ENCODE peak calls at places on chromosomes 4 and X, in four cellular contexts. V is GM12878, L is K562, S is HepG2. C is an unnamed sample.

GRCh38 chr4:142265536-142265935 is 580.6 kb downstream of the INPP4B start:
- DNase-seq in S (no peak), L (no peak), V (no peak), C (no peak)

GRCh38 chr4:163269874-163270273 is 62.5 kb downstream of the NPY1R start:
- DNase-seq in V (no peak), L (peak), S (no peak), C (no peak)

GRCh38 chrX:31931225-31931624 is 859.4 kb upstream of the FTHL17 start:
- DNase-seq in L (no peak), V (no peak), S (no peak), C (no peak)

GRCh38 chrX:152896450-152896849 is 1.4 kb upstream of the ZNF185 start:
- DNase-seq in L (no peak), S (no peak), V (no peak), C (no peak)

GRCh38 chr4:183332447-183332846 is 10.2 kb upstream of the CLDN24 start:
- DNase-seq in S (no peak), L (no peak), V (no peak), C (no peak)

GRCh38 chr4:16617416-16617815 is 281.0 kb downstream of the LDB2 start:
- DNase-seq in L (no peak), S (no peak), V (no peak), C (no peak)

GRCh38 chrX:129577473-129577872 is 37.4 kb downstream of the OCRL start:
- DNase-seq in S (no peak), V (no peak), L (peak), C (no peak)

GRCh38 chrX:110132450-110133114 is 129.7 kb downstream of the TMEM164 start:
- DNase-seq in V (no peak), S (no peak), L (no peak), C (no peak)

GRCh38 chr4:143587703-143588102 is 74.2 kb downstream of the SMARCA5 start:
- DNase-seq in V (no peak), S (no peak), L (peak), C (no peak)

GRCh38 chr4:73776363-73776762 is 36.0 kb downstream of the CXCL8 start:
- DNase-seq in V (no peak), L (peak), S (peak), C (no peak)

GRCh38 chr4:188139141-188139540 is at the start of gene TRIML1:
- DNase-seq in L (no peak), V (no peak), S (no peak), C (no peak)

GRCh38 chr4:2354760-2355159 is 63.7 kb downstream of the ZFYVE28 start:
- DNase-seq in L (no peak), S (no peak), V (no peak), C (no peak)

GRCh38 chrX:47690175-47690574 is 31.2 kb upstream of the UXT start:
- DNase-seq in S (no peak), L (no peak), V (no peak), C (no peak)

GRCh38 chr4:22910200-22910599 is 217.5 kb downstream of the GBA3 start:
- DNase-seq in S (no peak), L (no peak), V (no peak), C (no peak)

GRCh38 chrX:65744965-65745364 is 77.5 kb downstream of the MSN start:
- DNase-seq in L (no peak), S (no peak), V (no peak), C (no peak)

GRCh38 chrX:43141885-43142284 is 363.9 kb upstream of the PPP1R2C start:
- DNase-seq in L (no peak), V (no peak), S (no peak), C (no peak)

GRCh38 chr4:34182346-34182745 is 2062.0 kb downstream of the ARAP2 start:
- DNase-seq in V (no peak), S (no peak), L (no peak), C (no peak)

GRCh38 chr4:89797117-89797516 is 39.8 kb downstream of the SNCA start:
- DNase-seq in S (no peak), V (no peak), L (no peak), C (no peak)

GRCh38 chr4:70815370-70815769 is 24.3 kb downstream of the GRSF1 start:
- DNase-seq in S (no peak), V (no peak), L (no peak), C (no peak)

GRCh38 chr4:71635094-71635493 is 148.8 kb downstream of the GC start:
- DNase-seq in V (no peak), S (no peak), L (no peak), C (no peak)

GRCh38 chr4:112296949-112297483 is at the start of gene ALPK1:
- DNase-seq in S (peak), V (no peak), L (peak), C (peak)

GRCh38 chrX:2572740-2573139 is 72.0 kb upstream of the DHRSX start:
- DNase-seq in S (peak), L (no peak), V (no peak), C (no peak)

GRCh38 chr4:38141808-38142500 is 181.8 kb downstream of the PTTG2 start:
- DNase-seq in V (no peak), L (no peak), S (no peak), C (no peak)

GRCh38 chrX:39857780-39858179 is 240.0 kb downstream of the BCOR start:
- DNase-seq in V (no peak), L (peak), S (no peak), C (no peak)

GRCh38 chr4:76179398-76180318 is 31.5 kb upstream of the NUP54 start:
- DNase-seq in S (peak), V (no peak), L (peak), C (peak)

GRCh38 chrX:153781428-153782047 is 697 bp downstream of the SRPK3 start:
- DNase-seq in V (no peak), L (no peak), S (no peak), C (no peak)

GRCh38 chrX:17417411-17417810 is 42.4 kb downstream of the NHS start:
- DNase-seq in V (no peak), S (no peak), L (no peak), C (no peak)

GRCh38 chrX:135923353-135923752 is 29.8 kb downstream of the SAGE1 start:
- DNase-seq in V (no peak), L (no peak), S (no peak), C (peak)
- TF ChIP-seq BHLHE40 in V (no peak), L (no peak), S (no peak), C (no peak)

GRCh38 chr4:46648088-46648744 is 258.3 kb upstream of the GABRA2 start:
- DNase-seq in L (no peak), S (peak), V (no peak), C (peak)
- TF ChIP-seq FOXM1 in L (no peak), S (no peak), V (no peak), C (no peak)

DNA sequence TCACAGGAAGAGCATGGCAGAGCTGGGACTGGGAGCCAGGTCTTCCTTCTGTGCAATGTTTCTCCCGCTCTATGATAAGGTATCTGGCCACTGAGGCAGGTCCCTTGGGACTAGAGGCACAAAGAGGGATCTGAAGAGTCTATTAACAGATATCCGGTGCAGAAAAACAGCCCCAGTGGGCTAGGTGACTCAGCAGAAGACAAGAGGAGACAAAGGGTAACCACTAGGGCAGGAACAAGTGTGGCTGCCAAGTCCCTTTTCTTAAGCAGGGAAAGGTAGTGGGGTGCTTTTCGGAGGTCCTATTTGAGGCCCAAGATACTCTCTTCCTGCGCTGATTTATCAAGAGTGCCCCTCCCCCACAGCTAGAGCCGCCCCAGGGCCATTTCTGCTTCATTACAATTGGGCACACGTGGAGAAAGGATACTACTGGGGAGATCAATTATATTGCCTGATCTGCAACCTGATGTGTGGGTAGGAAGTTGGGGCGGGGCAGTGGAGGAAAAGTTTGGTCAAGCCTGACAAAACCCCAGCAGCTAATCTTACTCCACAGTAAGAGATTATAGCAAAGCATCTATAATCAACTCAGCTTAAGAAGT is at the start of gene DGAT2L6:
- DNase-seq in V (peak), L (peak), S (no peak), C (no peak)
- TF ChIP-seq BHLHE40 in V (no peak), L (no peak), S (no peak), C (no peak)

DNA sequence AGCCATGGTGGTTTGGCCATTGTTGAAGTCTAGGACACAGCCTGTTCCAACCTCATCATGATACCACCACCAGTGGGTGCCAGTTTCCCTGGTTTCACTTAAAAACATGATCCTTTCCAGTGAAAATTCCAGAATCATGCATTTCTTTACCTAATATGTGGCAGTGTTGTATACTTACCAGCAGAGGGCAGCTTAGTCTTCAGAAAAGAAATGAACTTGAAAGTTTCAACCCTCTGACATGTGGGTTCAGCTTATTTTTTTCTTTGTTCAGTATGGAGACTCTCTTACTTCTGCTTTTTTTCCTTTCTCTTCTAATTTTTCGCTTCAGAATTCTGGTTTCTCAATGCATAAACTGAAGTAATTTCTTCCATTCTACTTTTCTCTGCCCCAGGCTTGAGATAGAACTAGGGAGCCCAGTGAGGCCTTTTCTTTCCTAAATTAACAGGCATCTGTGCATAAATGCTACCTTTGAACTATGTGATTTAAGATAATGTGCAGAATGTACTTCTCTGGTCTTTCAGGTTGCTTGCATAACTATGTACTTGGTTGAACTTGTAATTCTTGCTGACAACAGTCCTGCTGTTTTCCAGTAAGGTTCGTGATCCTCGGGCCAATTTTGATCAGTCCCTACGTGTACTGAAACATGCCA is 10.7 kb downstream of the LIAS start:
- DNase-seq in S (peak), L (peak), V (peak), C (peak)
- TF ChIP-seq FOXM1 in S (no peak), L (no peak), V (peak), C (no peak)

GRCh38 chrX:155956099-155956498 is 41.4 kb upstream of the IL9R start:
- DNase-seq in V (no peak), S (no peak), L (no peak), C (no peak)

GRCh38 chrX:155956649-155957048 is 40.8 kb upstream of the IL9R start:
- DNase-seq in S (no peak), L (no peak), V (no peak), C (no peak)

GRCh38 chrX:155957843-155958242 is 39.7 kb upstream of the IL9R start:
- DNase-seq in L (no peak), V (no peak), S (no peak), C (no peak)

GRCh38 chrX:155953055-155953454 is 44.4 kb upstream of the IL9R start:
- DNase-seq in S (no peak), L (no peak), V (no peak), C (no peak)

GRCh38 chrX:155954793-155955192 is 42.7 kb upstream of the IL9R start:
- DNase-seq in S (no peak), V (no peak), L (no peak), C (no peak)
- TF ChIP-seq BHLHE40 in S (no peak), V (no peak), L (no peak), C (no peak)

DNA sequence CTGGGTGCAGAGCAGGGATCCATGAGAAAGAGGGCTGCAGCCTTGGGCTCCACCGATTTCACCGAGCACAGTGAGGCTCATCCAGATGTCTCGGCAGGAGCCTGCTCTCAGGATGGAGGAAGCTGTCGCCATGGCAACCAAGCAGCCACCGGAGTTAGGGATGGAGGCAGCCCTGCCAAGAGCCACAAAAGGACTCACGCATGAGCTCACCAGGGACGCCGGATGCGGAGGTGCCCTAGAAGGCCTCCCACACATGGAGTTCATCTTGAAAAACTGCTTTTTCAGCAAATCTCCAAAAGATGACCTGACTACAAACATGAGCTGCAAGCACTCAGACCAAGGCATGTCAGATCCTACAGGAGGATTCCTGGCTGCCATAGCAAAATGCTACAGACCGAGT is 90.7 kb downstream of the WFS1 start:
- DNase-seq in V (no peak), S (no peak), L (no peak), C (no peak)
- TF ChIP-seq FOXM1 in V (no peak), S (no peak), L (no peak), C (no peak)

DNA sequence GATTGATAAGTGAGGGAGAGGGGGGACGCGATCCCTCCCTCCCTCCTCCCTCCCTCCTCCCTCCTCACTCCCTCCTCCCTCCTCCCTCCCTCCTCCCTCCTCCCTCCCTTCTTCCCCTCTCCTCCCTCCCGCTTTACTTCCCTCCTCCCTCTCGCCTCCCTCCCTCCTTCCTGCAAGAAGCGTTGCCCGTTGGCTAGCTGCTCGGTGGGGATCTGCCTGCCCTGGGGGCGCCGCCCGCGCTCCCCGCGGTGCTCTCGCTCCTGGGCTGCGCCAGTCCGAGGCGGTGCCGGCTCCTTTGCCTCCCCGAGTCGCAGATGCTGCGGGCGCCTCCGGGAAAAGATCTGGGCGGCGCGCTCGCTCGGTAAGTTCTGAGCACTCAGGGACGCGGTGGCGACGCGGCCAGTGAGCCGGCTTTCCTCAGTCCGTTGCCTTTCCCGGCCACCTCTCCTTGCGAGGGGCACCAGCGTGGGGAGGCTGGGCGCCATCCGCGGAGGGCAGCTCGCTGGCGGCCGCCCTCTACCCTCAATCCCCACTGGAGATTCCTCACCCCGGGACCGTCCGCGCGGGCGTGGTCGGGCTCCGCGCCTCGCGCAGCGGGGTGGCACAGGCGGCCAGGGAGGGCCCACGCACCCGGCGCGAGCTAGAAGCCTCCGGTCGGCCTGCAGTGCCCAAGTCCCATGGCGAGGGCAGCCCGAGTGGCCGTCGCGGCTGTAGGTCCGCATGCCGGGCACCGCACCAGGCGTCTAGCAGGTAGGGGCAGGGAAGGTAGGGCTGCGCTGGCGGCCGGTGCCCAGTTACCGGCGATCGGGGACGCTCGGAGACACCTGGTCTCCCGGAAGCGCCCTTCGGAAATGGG is at the start of gene SLITRK2:
- DNase-seq in V (no peak), S (no peak), L (no peak), C (no peak)
- TF ChIP-seq BHLHE40 in V (no peak), S (no peak), L (no peak), C (no peak)